ENCODE peak calls at places on chromosome 4, in six cellular contexts. B is NCI-H1694, H is cardiac fibroblast, O is posterior cingulate gyrus, A is GM12892, K is A549. M is an unnamed sample.

GRCh38 chr4:12170308-12170707 is 741.6 kb upstream of the HS3ST1 start:
- DNase-seq in H (no peak), O (no peak), A (no peak), K (no peak), B (no peak), M (no peak)

GRCh38 chr4:41548305-41548704 is 10.3 kb downstream of the LIMCH1 start:
- DNase-seq in B (no peak), K (no peak), H (no peak), A (no peak), O (no peak), M (no peak)

GRCh38 chr4:32136081-32136787 is 1416.1 kb downstream of the PCDH7 start:
- DNase-seq in O (no peak), K (no peak), H (no peak), A (no peak), B (no peak), M (no peak)

GRCh38 chr4:123546123-123546654 is 149.6 kb downstream of the SPRY1 start:
- DNase-seq in O (no peak), B (no peak), K (no peak), H (no peak), A (no peak), M (peak)

GRCh38 chr4:185914583-185915199 is 102.7 kb upstream of the SORBS2 start:
- DNase-seq in H (peak), K (no peak), B (no peak), O (no peak), A (no peak), M (peak)

GRCh38 chr4:114599231-114600065 is 841 bp downstream of the UGT8 start:
- DNase-seq in A (no peak), H (no peak), K (no peak), O (no peak), B (no peak), M (peak)

GRCh38 chr4:156291317-156291716 is 337.7 kb upstream of the CTSO start:
- DNase-seq in K (no peak), B (no peak), A (no peak), O (no peak), H (peak), M (no peak)

GRCh38 chr4:52299120-52299519 is 248.0 kb downstream of the SPATA18 start:
- DNase-seq in K (no peak), B (peak), O (no peak), A (no peak), H (no peak), M (no peak)

GRCh38 chr4:159296061-159296460 is 193.2 kb downstream of the RAPGEF2 start:
- DNase-seq in B (no peak), H (peak), K (no peak), A (no peak), O (no peak), M (no peak)

GRCh38 chr4:158799856-158800255 is 31.0 kb downstream of the FNIP2 start:
- DNase-seq in O (no peak), H (no peak), A (no peak), B (no peak), K (no peak), M (no peak)

GRCh38 chr4:7183161-7183560 is 9.2 kb upstream of the SORCS2 start:
- DNase-seq in O (no peak), H (no peak), K (no peak), A (no peak), B (no peak), M (no peak)

M was measured in SW480.